ENCODE peak calls at places on chromosome 14, in ten cellular contexts. O is upper lobe of right lung; C is NCI-H748 treated with DMSO at 0.1 percent for 48 hours; A is adipocyte; W is stimulated activated CD8-positive, alpha-beta memory T cell treated with anti-CD3 and anti-CD28 coated beads, Interleukin-12 subunit alpha, Interleukin-12 subunit beta, amount 100 ng/mL, for 4 hours; K is endothelial cell; V is nephron progenitor cell; M is T-helper 1 cell; J is caudate nucleus; T is stimulated activated CD4-positive, alpha-beta T cell treated with anti-CD3 and anti-CD28 coated beads, Interleukin-15, amount 100 ng/mL, for 48 hours. Y is an unnamed sample.
A peak's percentile ranks its signal among the peaks of the same experiment; 100 is the strongest.

GRCh38 chr14:34098045-34098984 is 147.4 kb upstream of the EGLN3 start:
- DNase-seq in A (peak; percentile 72), K (peak; percentile 55), O (no peak), T (no peak), J (peak; percentile 3), W (no peak), M (no peak), C (no peak), V (peak; percentile 38), Y (peak; percentile 70)

GRCh38 chr14:104119119-104119699 is 19.2 kb upstream of the KIF26A start:
- DNase-seq in V (no peak), K (no peak), A (no peak), T (no peak), O (peak; percentile 57), C (no peak), J (no peak), W (no peak), M (no peak), Y (no peak)

GRCh38 chr14:60977848-60978247 is 3.0 kb downstream of the TRMT5 start:
- DNase-seq in K (no peak), J (no peak), W (no peak), C (no peak), A (no peak), T (no peak), M (no peak), V (no peak), O (no peak), Y (no peak)

GRCh38 chr14:95078841-95079240 is 78.5 kb downstream of the DICER1 start:
- DNase-seq in O (no peak), C (no peak), M (no peak), K (no peak), A (no peak), V (no peak), J (no peak), T (no peak), W (no peak), Y (no peak)

GRCh38 chr14:55240526-55241178 is 30.6 kb upstream of the FBXO34 start:
- DNase-seq in T (no peak), K (peak; percentile 42), V (peak; percentile 62), C (no peak), M (no peak), W (no peak), O (no peak), A (peak; percentile 36), J (no peak), Y (peak; percentile 31)

GRCh38 chr14:61438860-61439765 is 117.7 kb downstream of the PRKCH start:
- DNase-seq in V (no peak), W (no peak), O (peak; percentile 78), C (no peak), A (peak; percentile 43), K (peak; percentile 31), M (no peak), J (no peak), T (no peak), Y (peak; percentile 75)

GRCh38 chr14:33030406-33030805 is 91.7 kb downstream of the NPAS3 start:
- DNase-seq in K (no peak), O (no peak), J (no peak), C (peak; percentile 35), V (no peak), M (no peak), T (no peak), W (no peak), A (no peak), Y (no peak)

GRCh38 chr14:61280092-61280525 is 1.0 kb downstream of the TMEM30B start:
- DNase-seq in T (peak; percentile 37), J (no peak), C (peak; percentile 70), V (no peak), A (no peak), K (peak; percentile 11), W (no peak), O (peak; percentile 71), M (no peak), Y (no peak)

GRCh38 chr14:95163132-95163531 is 5.8 kb upstream of the DICER1 start:
- DNase-seq in W (no peak), K (no peak), T (no peak), J (no peak), A (no peak), V (no peak), O (no peak), C (no peak), M (no peak), Y (no peak)

GRCh38 chr14:103527408-103528157 is 1.4 kb upstream of the TRMT61A start:
- DNase-seq in A (no peak), W (no peak), T (no peak), J (no peak), M (no peak), C (no peak), V (no peak), O (no peak), K (no peak), Y (peak; percentile 34)

GRCh38 chr14:104968153-104968527 is 10.0 kb downstream of the AHNAK2 start:
- DNase-seq in V (peak; percentile 57), T (no peak), O (peak; percentile 80), C (no peak), J (no peak), K (peak; percentile 58), A (peak; percentile 77), M (peak; percentile 7), W (no peak), Y (peak; percentile 60)

GRCh38 chr14:42665083-42665482 is 1058.4 kb downstream of the LRFN5 start:
- DNase-seq in M (no peak), O (no peak), A (no peak), V (no peak), T (no peak), J (no peak), K (no peak), C (no peak), W (no peak), Y (no peak)

GRCh38 chr14:44889600-44890479 is 71.9 kb downstream of the KLHL28 start:
- DNase-seq in A (no peak), W (no peak), C (no peak), O (no peak), K (no peak), M (no peak), V (no peak), J (no peak), T (no peak), Y (no peak)

Y was measured in fibroblast of the aortic adventitia.